ENCODE peak calls at places on chromosomes 11 and 22, in four cellular contexts. O, S, Y and B are unnamed samples.

GRCh38 chr11:32391965-32392553 is 43.3 kb downstream of the WT1 start:
- DNase-seq in O (no peak), Y (no peak), S (no peak), B (no peak)

GRCh38 chr11:105000797-105001196 is 22.2 kb downstream of the CASP5 start:
- DNase-seq in O (peak), S (peak), Y (peak), B (peak)

GRCh38 chr22:40235418-40235817 is 57.7 kb downstream of the TNRC6B start:
- DNase-seq in S (no peak), O (no peak), Y (no peak), B (no peak)

GRCh38 chr11:86608251-86608799 is 64.1 kb downstream of the ME3 start:
- DNase-seq in S (no peak), Y (peak), O (peak), B (peak)

GRCh38 chr11:36088234-36088975 is 144.5 kb downstream of the LDLRAD3 start:
- DNase-seq in O (peak), S (no peak), Y (no peak), B (no peak)

GRCh38 chr11:124793466-124794278 is 6.5 kb downstream of the MSANTD2 start:
- DNase-seq in Y (no peak), O (no peak), S (no peak), B (peak)

GRCh38 chr22:23249506-23250423 is 69.5 kb downstream of the BCR start:
- DNase-seq in S (no peak), O (no peak), Y (no peak), B (no peak)

GRCh38 chr11:99015634-99016454 is 4.9 kb upstream of the CNTN5 start:
- DNase-seq in S (no peak), O (no peak), Y (no peak), B (peak)

GRCh38 chr11:43842021-43842420 is 38.6 kb upstream of the ALKBH3 start:
- DNase-seq in S (no peak), O (no peak), Y (no peak), B (no peak)

GRCh38 chr22:36239150-36239400 is 252 bp downstream of the APOL2 start:
- DNase-seq in Y (no peak), O (peak), S (no peak), B (no peak)

GRCh38 chr22:48885919-48886305 is 941.8 kb downstream of the BRD1 start:
- DNase-seq in S (no peak), Y (no peak), O (peak), B (no peak)

GRCh38 chr22:32794449-32795213 is 6.9 kb upstream of the TIMP3 start:
- DNase-seq in O (peak), Y (no peak), S (no peak), B (no peak)

GRCh38 chr11:25615076-25615475 is 716.9 kb upstream of the ANO3 start:
- DNase-seq in O (no peak), Y (no peak), S (no peak), B (no peak)

GRCh38 chr11:74004046-74004693 is 4.7 kb downstream of the UCP3 start:
- DNase-seq in Y (no peak), S (no peak), O (no peak), B (no peak)

GRCh38 chr11:65505434-65506315 is 6.8 kb downstream of the MALAT1 start:
- DNase-seq in O (peak), S (no peak), Y (no peak), B (peak)

GRCh38 chr22:30005213-30005857 is 74.9 kb upstream of the HORMAD2 start:
- DNase-seq in O (peak), S (peak), Y (peak), B (peak)

GRCh38 chr11:19728436-19728835 is 15.8 kb downstream of the NAV2 start:
- DNase-seq in Y (no peak), O (no peak), S (no peak), B (no peak)

GRCh38 chr22:27125539-27125938 is 468.2 kb downstream of the MIAT start:
- DNase-seq in S (no peak), O (no peak), Y (no peak), B (no peak)

GRCh38 chr11:72398058-72398758 is 36.1 kb downstream of the CLPB start:
- DNase-seq in S (no peak), Y (no peak), O (no peak), B (no peak)

GRCh38 chr11:27193434-27194225 is 153.0 kb downstream of the BBOX1 start:
- DNase-seq in S (no peak), Y (no peak), O (peak), B (no peak)

GRCh38 chr11:61472282-61472681 is 36.3 kb upstream of the LRRC10B start:
- DNase-seq in O (no peak), Y (no peak), S (no peak), B (no peak)

GRCh38 chr11:69828276-69828970 is 9.2 kb upstream of the FGF3 start:
- DNase-seq in Y (peak), S (no peak), O (peak), B (no peak)

GRCh38 chr11:128451651-128452470 is 135.5 kb downstream of the ETS1 start:
- DNase-seq in S (no peak), O (no peak), Y (peak), B (no peak)

GRCh38 chr11:43937434-43938411 is 4.7 kb upstream of the C11orf96 start:
- DNase-seq in S (no peak), Y (no peak), O (no peak), B (no peak)

GRCh38 chr22:42064629-42065028 is 6.0 kb downstream of the NAGA start:
- DNase-seq in Y (peak), O (no peak), S (no peak), B (no peak)

GRCh38 chr11:103035656-103036434 is 56.1 kb downstream of the DCUN1D5 start:
- DNase-seq in O (peak), S (no peak), Y (no peak), B (peak)

GRCh38 chr11:107733518-107733917 is 21.7 kb upstream of the SLN start:
- DNase-seq in S (no peak), O (no peak), Y (no peak), B (no peak)

GRCh38 chr11:17798253-17798652 is 63.7 kb downstream of the KCNC1 start:
- DNase-seq in O (no peak), S (no peak), Y (no peak), B (no peak)

GRCh38 chr22:36737776-36738175 is 34.2 kb upstream of the CACNG2 start:
- DNase-seq in Y (peak), S (no peak), O (peak), B (no peak)

GRCh38 chr11:93133710-93134109 is 64.1 kb downstream of the SLC36A4 start:
- DNase-seq in Y (no peak), O (no peak), S (no peak), B (no peak)

GRCh38 chr11:65532388-65533064 is 7.6 kb downstream of the SCYL1 start:
- DNase-seq in S (no peak), Y (no peak), O (no peak), B (no peak)

GRCh38 chr22:29801153-29801552 is 34.0 kb downstream of the UQCR10 start:
- DNase-seq in S (no peak), O (peak), Y (no peak), B (no peak)

GRCh38 chr22:45107671-45108070 is 56.1 kb upstream of the NUP50 start:
- DNase-seq in Y (no peak), O (no peak), S (no peak), B (no peak)

GRCh38 chr11:64848779-64849599 is 4.5 kb upstream of the CDC42BPG start:
- DNase-seq in S (peak), Y (peak), O (peak), B (no peak)

GRCh38 chr11:132685174-132685611 is 847.1 kb downstream of the OPCML start:
- DNase-seq in O (no peak), S (no peak), Y (no peak), B (peak)

GRCh38 chr11:118901494-118902335 is 18.0 kb downstream of the CXCR5 start:
- DNase-seq in Y (peak), S (no peak), O (no peak), B (no peak)

GRCh38 chr11:47766363-47767227 is 546 bp downstream of the FNBP4 start:
- DNase-seq in O (peak), S (peak), Y (peak), B (peak)

GRCh38 chr11:63889344-63889743 is 27.6 kb downstream of the RCOR2 start:
- DNase-seq in O (no peak), S (no peak), Y (peak), B (no peak)

GRCh38 chr11:70020336-70021214 is 57.5 kb upstream of the ANO1 start:
- DNase-seq in S (no peak), Y (peak), O (no peak), B (no peak)

GRCh38 chr11:3877252-3878035 is 22.0 kb downstream of the STIM1 start:
- DNase-seq in Y (no peak), O (no peak), S (no peak), B (no peak)